ENCODE peak calls at places on chromosomes 6 and 20, in four cellular contexts. One of them, this sample, is unnamed.

GRCh38 chr20:8855315-8855714 is 213.6 kb upstream of the PLCB4 start:
- DNase-seq in iris pigment epithelial cell: peak; percentile 50
- DNase-seq in ELR: peak; percentile 50
- DNase-seq in DMS153: no peak
- DNase-seq in this sample: peak; percentile 67

GRCh38 chr6:136137008-136137689 is 113.0 kb downstream of the MTFR2 start:
- DNase-seq in ELR: peak; percentile 28
- DNase-seq in iris pigment epithelial cell: peak; percentile 22
- DNase-seq in DMS153: no peak
- DNase-seq in this sample: peak; percentile 27

GRCh38 chr6:79079425-79080130 is 1.5 kb upstream of the PHIP start:
- DNase-seq in ELR: peak; percentile 18
- DNase-seq in DMS153: no peak
- DNase-seq in iris pigment epithelial cell: peak; percentile 12
- DNase-seq in this sample: peak; percentile 38

GRCh38 chr6:3261518-3261820 is 2.7 kb downstream of the PSMG4 start:
- DNase-seq in iris pigment epithelial cell: no peak
- DNase-seq in DMS153: no peak
- DNase-seq in ELR: no peak
- DNase-seq in this sample: no peak

GRCh38 chr20:59835057-59835447 is 98.4 kb downstream of the SYCP2 start:
- DNase-seq in iris pigment epithelial cell: no peak
- DNase-seq in DMS153: no peak
- DNase-seq in ELR: no peak
- DNase-seq in this sample: peak; percentile 12

GRCh38 chr20:36483205-36483918 is 58.0 kb upstream of the MYL9 start:
- DNase-seq in DMS153: no peak
- DNase-seq in ELR: peak; percentile 44
- DNase-seq in iris pigment epithelial cell: no peak
- DNase-seq in this sample: no peak

GRCh38 chr6:166786704-166787293 is 159.7 kb upstream of the RPS6KA2 start:
- DNase-seq in iris pigment epithelial cell: peak; percentile 65
- DNase-seq in DMS153: peak; percentile 70
- DNase-seq in ELR: peak; percentile 72
- DNase-seq in this sample: peak; percentile 83

GRCh38 chr6:128919412-128919811 is 36.5 kb downstream of the LAMA2 start:
- DNase-seq in ELR: peak; percentile 4
- DNase-seq in iris pigment epithelial cell: peak; percentile 12
- DNase-seq in DMS153: no peak
- DNase-seq in this sample: peak; percentile 9

GRCh38 chr20:29874476-29875202 is 1382.8 kb upstream of the DEFB115 start:
- DNase-seq in iris pigment epithelial cell: no peak
- DNase-seq in DMS153: no peak
- DNase-seq in ELR: no peak
- DNase-seq in this sample: no peak

GRCh38 chr20:32763202-32763999 is 1.2 kb downstream of the DNMT3B start:
- DNase-seq in DMS153: no peak
- DNase-seq in iris pigment epithelial cell: no peak
- DNase-seq in ELR: peak; percentile 23
- DNase-seq in this sample: no peak

GRCh38 chr6:124008689-124009371 is 205.2 kb downstream of the NKAIN2 start:
- DNase-seq in ELR: no peak
- DNase-seq in iris pigment epithelial cell: no peak
- DNase-seq in DMS153: peak; percentile 33
- DNase-seq in this sample: no peak

GRCh38 chr6:108302371-108302770 is 7.5 kb downstream of the AFG1L start:
- DNase-seq in DMS153: no peak
- DNase-seq in iris pigment epithelial cell: no peak
- DNase-seq in ELR: no peak
- DNase-seq in this sample: no peak

GRCh38 chr20:7695622-7696021 is 244.6 kb downstream of the HAO1 start:
- DNase-seq in iris pigment epithelial cell: peak; percentile 70
- DNase-seq in ELR: peak; percentile 64
- DNase-seq in DMS153: no peak
- DNase-seq in this sample: no peak

GRCh38 chr6:130033999-130034814 is 15.8 kb downstream of the L3MBTL3 start:
- DNase-seq in ELR: peak; percentile 72
- DNase-seq in iris pigment epithelial cell: peak; percentile 75
- DNase-seq in DMS153: no peak
- DNase-seq in this sample: peak; percentile 69

GRCh38 chr20:10111144-10111771 is 76.5 kb downstream of the ANKEF1 start:
- DNase-seq in ELR: no peak
- DNase-seq in iris pigment epithelial cell: no peak
- DNase-seq in DMS153: peak; percentile 98
- DNase-seq in this sample: no peak

GRCh38 chr20:57716202-57716601 is 6.4 kb upstream of the PMEPA1 start:
- DNase-seq in ELR: peak; percentile 73
- DNase-seq in DMS153: no peak
- DNase-seq in iris pigment epithelial cell: peak; percentile 65
- DNase-seq in this sample: peak; percentile 71

GRCh38 chr20:25073544-25073943 is 8.4 kb downstream of the VSX1 start:
- DNase-seq in DMS153: no peak
- DNase-seq in iris pigment epithelial cell: no peak
- DNase-seq in ELR: no peak
- DNase-seq in this sample: no peak

This sample was measured in cardiac fibroblast.